ENCODE peak calls at places on chromosome 13, in six cellular contexts. C is colonic mucosa, J is GM12865, Y is IMR-90, T is AG04450, M is body of pancreas. E is an unnamed sample.
A peak's percentile ranks its signal among the peaks of the same experiment; 100 is the strongest.

GRCh38 chr13:83935566-83935965 is 53.3 kb upstream of the SLITRK1 start:
- DNase-seq in C (no peak), J (no peak), Y (no peak), T (no peak), M (no peak), E (no peak)

GRCh38 chr13:29319451-29319850 is 276.0 kb downstream of the SLC7A1 start:
- DNase-seq in C (no peak), J (no peak), Y (no peak), T (no peak), M (no peak), E (no peak)

GRCh38 chr13:36857273-36857672 is 38.3 kb downstream of the RFXAP start:
- DNase-seq in C (no peak), J (no peak), Y (no peak), T (no peak), M (no peak), E (no peak)

GRCh38 chr13:41054919-41055619 is 6.2 kb upstream of the WBP4 start:
- DNase-seq in C (no peak), J (peak; percentile 27), Y (no peak), T (no peak), M (no peak), E (no peak)

GRCh38 chr13:111215081-111216047 is 100.3 kb downstream of the ARHGEF7 start:
- DNase-seq in C (no peak), J (no peak), Y (no peak), T (no peak), M (peak; percentile 20), E (no peak)

GRCh38 chr13:114013952-114014629 is 40.2 kb upstream of the C13orf46 start:
- DNase-seq in C (no peak), J (no peak), Y (no peak), T (no peak), M (no peak), E (no peak)

GRCh38 chr13:43792456-43792855 is 5.7 kb upstream of the ENOX1 start:
- DNase-seq in C (no peak), J (no peak), Y (no peak), T (no peak), M (no peak), E (no peak)

GRCh38 chr13:42819712-42820111 is 38.3 kb downstream of the FAM216B start:
- DNase-seq in C (no peak), J (no peak), Y (no peak), T (no peak), M (no peak), E (no peak)

GRCh38 chr13:77305276-77305675 is 21.6 kb downstream of the MYCBP2 start:
- DNase-seq in C (no peak), J (no peak), Y (no peak), T (no peak), M (no peak), E (no peak)

GRCh38 chr13:21691928-21692327 is 21.1 kb downstream of the FGF9 start:
- DNase-seq in C (no peak), J (no peak), Y (no peak), T (no peak), M (no peak), E (no peak)

GRCh38 chr13:20714563-20715339 is 11.3 kb downstream of the IL17D start:
- DNase-seq in C (no peak), J (no peak), Y (peak; percentile 49), T (peak; percentile 24), M (peak; percentile 39), E (no peak)

GRCh38 chr13:41402695-41403511 is 54.4 kb upstream of the RGCC start:
- DNase-seq in C (no peak), J (no peak), Y (no peak), T (no peak), M (no peak), E (no peak)

GRCh38 chr13:102726430-102726829 is 31.6 kb upstream of the METTL21C start:
- DNase-seq in C (no peak), J (peak; percentile 16), Y (no peak), T (no peak), M (no peak), E (no peak)

GRCh38 chr13:25179810-25180437 is 7.8 kb upstream of the AMER2 start:
- DNase-seq in C (no peak), J (peak; percentile 37), Y (no peak), T (no peak), M (no peak), E (no peak)

GRCh38 chr13:75307370-75307984 is 174.5 kb downstream of the TBC1D4 start:
- DNase-seq in C (no peak), J (no peak), Y (peak; percentile 17), T (no peak), M (no peak), E (no peak)

GRCh38 chr13:57036290-57036689 is 104.4 kb upstream of the PRR20A start:
- DNase-seq in C (no peak), J (no peak), Y (no peak), T (no peak), M (no peak), E (no peak)

GRCh38 chr13:71540098-71540497 is 326.9 kb downstream of the DACH1 start:
- DNase-seq in C (no peak), J (no peak), Y (no peak), T (no peak), M (no peak), E (no peak)

GRCh38 chr13:34152996-34153395 is 335.0 kb downstream of the RFC3 start:
- DNase-seq in C (no peak), J (no peak), Y (no peak), T (no peak), M (no peak), E (no peak)

GRCh38 chr13:112012705-112013085 is 54.3 kb upstream of the SOX1 start:
- DNase-seq in C (no peak), J (no peak), Y (no peak), T (no peak), M (no peak), E (no peak)

GRCh38 chr13:110258876-110259631 is 47.9 kb downstream of the COL4A1 start:
- DNase-seq in C (no peak), J (no peak), Y (no peak), T (no peak), M (no peak), E (no peak)

GRCh38 chr13:91482427-91482826 is 84.0 kb downstream of the GPC5 start:
- DNase-seq in C (no peak), J (no peak), Y (no peak), T (no peak), M (no peak), E (no peak)

GRCh38 chr13:97506511-97506910 is 72.5 kb downstream of the RAP2A start:
- DNase-seq in C (no peak), J (no peak), Y (peak; percentile 74), T (peak; percentile 61), M (peak; percentile 15), E (no peak)

GRCh38 chr13:25432686-25433085 is 60.9 kb downstream of the ATP8A2 start:
- DNase-seq in C (no peak), J (no peak), Y (no peak), T (no peak), M (no peak), E (no peak)

GRCh38 chr13:78700121-78700910 is 41.4 kb upstream of the OBI1 start:
- DNase-seq in C (no peak), J (no peak), Y (peak; percentile 31), T (no peak), M (no peak), E (no peak)

GRCh38 chr13:100650321-100650720 is 24.3 kb downstream of the TMTC4 start:
- DNase-seq in C (no peak), J (no peak), Y (no peak), T (no peak), M (no peak), E (no peak)

GRCh38 chr13:100347941-100348340 is 240.6 kb downstream of the GGACT start:
- DNase-seq in C (peak; percentile 29), J (no peak), Y (no peak), T (no peak), M (no peak), E (no peak)

DNA sequence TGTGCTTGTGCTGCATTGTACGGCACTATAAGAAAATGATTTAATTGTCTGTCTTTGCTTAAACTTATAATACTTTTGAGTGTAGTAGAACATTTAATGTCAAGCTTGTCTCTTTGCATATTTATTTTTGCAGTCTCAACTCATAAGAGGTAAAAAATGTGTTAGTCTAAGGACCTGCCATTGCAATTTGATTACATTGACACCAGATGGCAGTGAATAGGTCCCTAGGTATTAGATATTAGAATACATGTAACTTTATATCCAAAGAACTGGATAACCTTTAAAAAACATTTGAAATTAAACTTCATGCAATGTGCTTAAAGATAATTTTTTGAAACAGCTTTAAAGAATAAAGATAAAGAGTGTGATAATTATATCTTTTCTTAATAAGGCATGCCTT is 1421.3 kb downstream of the OLFM4 start:
- DNase-seq in C (no peak), J (no peak), Y (no peak), T (no peak), M (no peak), E (no peak)
- TF ChIP-seq CTCF in C (no peak), J (no peak), Y (no peak), T (no peak), M (no peak), E (no peak)

DNA sequence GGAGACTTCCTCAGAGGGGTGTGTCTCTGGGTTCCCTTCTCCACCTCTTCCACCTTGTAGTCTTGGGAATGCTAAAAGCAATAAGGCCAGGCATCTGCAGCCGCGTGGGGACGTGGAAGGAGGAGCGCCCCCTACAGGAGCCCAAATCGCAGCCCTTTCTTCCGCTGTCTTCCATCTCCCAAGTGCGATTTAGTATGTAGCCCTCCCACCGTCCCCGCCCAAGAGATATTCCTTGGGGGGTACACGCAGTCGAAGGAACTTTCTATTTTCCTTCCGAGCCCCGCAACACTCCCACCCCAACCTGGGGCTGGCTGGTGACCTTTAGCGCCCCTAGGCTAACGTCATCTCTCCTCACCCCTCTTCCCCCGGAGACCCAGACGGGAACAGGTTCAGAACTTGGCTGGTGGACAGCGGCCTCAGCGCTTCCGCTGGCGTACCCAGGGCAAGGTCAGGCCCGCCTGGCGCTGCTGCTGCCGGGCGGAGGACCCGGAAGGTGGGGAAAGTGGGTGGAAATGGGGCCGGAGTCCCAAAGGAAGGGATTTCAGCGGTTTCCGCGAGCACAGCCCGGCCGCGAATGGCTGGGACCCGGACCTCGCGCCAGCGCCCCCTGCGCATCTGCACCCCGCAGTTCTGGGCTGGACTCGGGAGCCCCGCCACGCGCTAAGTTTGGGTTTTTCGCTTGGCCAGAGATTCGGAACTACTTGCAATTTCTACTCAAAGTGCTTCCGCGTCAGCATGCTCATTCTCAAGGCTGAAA is 2.1 kb upstream of the PCDH8 start:
- DNase-seq in C (peak; percentile 79), J (peak; percentile 89), Y (peak; percentile 7), T (no peak), M (peak; percentile 72), E (peak; percentile 85)
- TF ChIP-seq CTCF in C (no peak), J (peak; percentile 32), Y (no peak), T (no peak), M (no peak), E (peak; percentile 33)

GRCh38 chr13:98842858-98843481 is 90.5 kb upstream of the SLC15A1 start:
- DNase-seq in C (peak; percentile 72), J (peak; percentile 78), Y (peak; percentile 80), T (peak; percentile 61), M (peak; percentile 75), E (peak; percentile 45)
- TF ChIP-seq CTCF in C (peak; percentile 73), J (peak; percentile 90), Y (peak; percentile 88), T (peak; percentile 93), M (peak; percentile 81), E (peak; percentile 69)

DNA sequence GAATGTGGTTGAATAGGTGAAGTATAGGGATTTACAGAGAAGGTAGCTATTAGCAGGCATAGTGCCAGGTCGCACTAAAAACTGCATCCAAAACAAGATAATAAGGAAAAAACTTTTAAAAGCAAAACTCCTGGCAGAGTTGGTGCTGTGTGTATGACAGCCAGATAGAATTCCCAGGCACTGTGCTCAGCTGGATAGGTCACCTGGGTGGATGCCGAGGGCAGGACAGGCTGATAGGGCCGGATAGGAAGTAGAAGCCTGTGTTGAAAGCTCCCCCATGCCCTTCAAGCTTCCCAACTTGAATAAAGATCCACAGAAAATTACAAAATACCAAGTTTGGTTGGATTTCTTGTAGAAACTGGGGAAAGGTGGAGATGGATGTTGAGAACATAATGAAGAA is 48.9 kb upstream of the TDRD3 start:
- DNase-seq in C (no peak), J (no peak), Y (no peak), T (no peak), M (peak; percentile 17), E (no peak)
- TF ChIP-seq CTCF in C (no peak), J (no peak), Y (no peak), T (no peak), M (no peak), E (no peak)